ENCODE peak calls at places on chromosome 12, in seven cellular contexts. I is AG08395; C is non-pigmented ciliary epithelial cell; M is mucosa of descending colon; H is thoracic aorta; K is lower lobe of right lung; V is activated CD8-positive, alpha-beta T cell treated with anti-CD3 and anti-CD28 coated beads, Interleukin-2, amount 10 ng/mL, durations not matched to agents 7 days and 5 days. W is an unnamed sample.

GRCh38 chr12:67943295-67943892 is 45.9 kb upstream of the IFNG-AS1 start:
- DNase-seq in I (peak; percentile 78), C (peak; percentile 35), M (no peak), H (peak; percentile 48), K (no peak), V (peak; percentile 80), W (peak; percentile 42)

GRCh38 chr12:118311666-118312065 is 61.0 kb downstream of the TAOK3 start:
- DNase-seq in I (no peak), C (no peak), M (no peak), H (no peak), K (no peak), V (no peak), W (no peak)

GRCh38 chr12:74906224-74906623 is 303.4 kb downstream of the KCNC2 start:
- DNase-seq in I (no peak), C (no peak), M (no peak), H (no peak), K (no peak), V (no peak), W (no peak)

GRCh38 chr12:122406701-122407154 is 15.7 kb downstream of the CLIP1 start:
- DNase-seq in I (peak; percentile 45), C (no peak), M (no peak), H (no peak), K (no peak), V (no peak), W (no peak)

GRCh38 chr12:93702707-93703305 is 25.6 kb downstream of the CRADD start:
- DNase-seq in I (no peak), C (no peak), M (no peak), H (no peak), K (no peak), V (no peak), W (no peak)

GRCh38 chr12:53300187-53300586 is 692 bp downstream of the MYG1 start:
- DNase-seq in I (peak; percentile 37), C (peak; percentile 31), M (no peak), H (no peak), K (no peak), V (no peak), W (no peak)

GRCh38 chr12:52063986-52064649 is 5.7 kb upstream of the ATG101 start:
- DNase-seq in I (peak; percentile 88), C (peak; percentile 53), M (no peak), H (no peak), K (no peak), V (no peak), W (no peak)

GRCh38 chr12:128076188-128076587 is 190.8 kb upstream of the TMEM132C start:
- DNase-seq in I (peak; percentile 90), C (peak; percentile 91), M (no peak), H (no peak), K (no peak), V (no peak), W (no peak)

GRCh38 chr12:74897425-74898211 is 312.0 kb downstream of the KCNC2 start:
- DNase-seq in I (no peak), C (no peak), M (no peak), H (no peak), K (no peak), V (no peak), W (no peak)

GRCh38 chr12:57386187-57386720 is 44.6 kb downstream of the R3HDM2 start:
- DNase-seq in I (no peak), C (no peak), M (no peak), H (no peak), K (no peak), V (no peak), W (no peak)

GRCh38 chr12:59375633-59376032 is 220.2 kb upstream of the SLC16A7 start:
- DNase-seq in I (no peak), C (no peak), M (no peak), H (no peak), K (no peak), V (no peak), W (no peak)

GRCh38 chr12:73547421-73547820 is 990.2 kb upstream of the ATXN7L3B start:
- DNase-seq in I (no peak), C (no peak), M (no peak), H (no peak), K (no peak), V (no peak), W (no peak)

GRCh38 chr12:12240671-12241345 is 26.0 kb downstream of the LRP6 start:
- DNase-seq in I (peak; percentile 27), C (peak; percentile 26), M (no peak), H (no peak), K (no peak), V (no peak), W (no peak)

GRCh38 chr12:130316269-130316668 is 21.4 kb upstream of the PIWIL1 start:
- DNase-seq in I (no peak), C (no peak), M (no peak), H (no peak), K (no peak), V (no peak), W (no peak)

GRCh38 chr12:75889214-75889613 is 142.4 kb downstream of the PHLDA1 start:
- DNase-seq in I (no peak), C (no peak), M (no peak), H (no peak), K (no peak), V (no peak), W (no peak)

GRCh38 chr12:2190085-2190484 is 137.3 kb downstream of the CACNA1C start:
- DNase-seq in I (no peak), C (no peak), M (no peak), H (no peak), K (no peak), V (no peak), W (no peak)

GRCh38 chr12:51823875-51824565 is 24.5 kb downstream of the FIGNL2 start:
- DNase-seq in I (peak; percentile 64), C (peak; percentile 38), M (no peak), H (no peak), K (no peak), V (peak; percentile 41), W (peak; percentile 12)

GRCh38 chr12:81722004-81722403 is 37.1 kb downstream of the PPFIA2 start:
- DNase-seq in I (no peak), C (peak; percentile 5), M (no peak), H (no peak), K (no peak), V (no peak), W (no peak)

GRCh38 chr12:109560867-109561710 is 12.2 kb downstream of the MMAB start:
- DNase-seq in I (no peak), C (no peak), M (no peak), H (no peak), K (no peak), V (no peak), W (no peak)

GRCh38 chr12:68761901-68762630 is 16.1 kb downstream of the SLC35E3 start:
- DNase-seq in I (no peak), C (no peak), M (no peak), H (no peak), K (no peak), V (no peak), W (no peak)

GRCh38 chr12:32765906-32766305 is 10.2 kb upstream of the YARS2 start:
- DNase-seq in I (no peak), C (no peak), M (no peak), H (no peak), K (no peak), V (no peak), W (peak; percentile 76)

GRCh38 chr12:24561411-24561871 is 387.5 kb downstream of the BCAT1 start:
- DNase-seq in I (peak; percentile 15), C (no peak), M (no peak), H (no peak), K (no peak), V (no peak), W (no peak)

GRCh38 chr12:6326316-6326959 is 15.4 kb downstream of the TNFRSF1A start:
- DNase-seq in I (peak; percentile 69), C (no peak), M (no peak), H (no peak), K (no peak), V (peak; percentile 41), W (no peak)

GRCh38 chr12:16893426-16893825 is 287.5 kb upstream of the LMO3 start:
- DNase-seq in I (no peak), C (no peak), M (no peak), H (no peak), K (no peak), V (no peak), W (no peak)

GRCh38 chr12:32501835-32502333 is 102.5 kb downstream of the FGD4 start:
- DNase-seq in I (peak; percentile 64), C (peak; percentile 70), M (no peak), H (no peak), K (no peak), V (no peak), W (peak; percentile 87)

GRCh38 chr12:125053821-125054220 is 11.4 kb upstream of the AACS start:
- DNase-seq in I (no peak), C (no peak), M (no peak), H (no peak), K (no peak), V (no peak), W (no peak)

GRCh38 chr12:106120578-106121105 is 18.1 kb downstream of the NUAK1 start:
- DNase-seq in I (no peak), C (no peak), M (no peak), H (no peak), K (no peak), V (no peak), W (no peak)

GRCh38 chr12:1488908-1489381 is 105.4 kb downstream of the FBXL14 start:
- DNase-seq in I (peak; percentile 55), C (no peak), M (no peak), H (no peak), K (no peak), V (peak; percentile 36), W (no peak)

GRCh38 chr12:68222336-68222735 is 3.3 kb downstream of the IL26 start:
- DNase-seq in I (no peak), C (no peak), M (no peak), H (no peak), K (no peak), V (no peak), W (peak; percentile 15)

GRCh38 chr12:1606021-1606622 is 11.7 kb upstream of the FBXL14 start:
- DNase-seq in I (peak; percentile 73), C (no peak), M (peak; percentile 91), H (peak; percentile 69), K (peak; percentile 96), V (no peak), W (no peak)

GRCh38 chr12:107491856-107492255 is 193.7 kb upstream of the PWP1 start:
- DNase-seq in I (no peak), C (no peak), M (no peak), H (no peak), K (no peak), V (no peak), W (no peak)

GRCh38 chr12:12017135-12017581 is 53.6 kb upstream of the BCL2L14 start:
- DNase-seq in I (no peak), C (no peak), M (no peak), H (no peak), K (no peak), V (no peak), W (peak; percentile 7)

GRCh38 chr12:68455676-68456345 is 123.6 kb upstream of the MDM1 start:
- DNase-seq in I (no peak), C (no peak), M (no peak), H (no peak), K (no peak), V (peak; percentile 56), W (no peak)

GRCh38 chr12:124008629-124009028 is 35.6 kb downstream of the ZNF664 start:
- DNase-seq in I (no peak), C (no peak), M (no peak), H (no peak), K (no peak), V (no peak), W (no peak)

GRCh38 chr12:92582888-92583287 is 119.9 kb upstream of the PLEKHG7 start:
- DNase-seq in I (no peak), C (no peak), M (no peak), H (no peak), K (no peak), V (no peak), W (no peak)

GRCh38 chr12:113896841-113897240 is 69.3 kb downstream of the RBM19 start:
- DNase-seq in I (no peak), C (no peak), M (no peak), H (no peak), K (no peak), V (no peak), W (no peak)

GRCh38 chr12:27549231-27549800 is 25.3 kb downstream of the PPFIBP1 start:
- DNase-seq in I (peak; percentile 69), C (peak; percentile 73), M (no peak), H (no peak), K (no peak), V (no peak), W (no peak)

GRCh38 chr12:107864235-107864634 is 89.7 kb downstream of the ASCL4 start:
- DNase-seq in I (no peak), C (no peak), M (no peak), H (no peak), K (no peak), V (no peak), W (no peak)

W was measured in DMS 273 treated with DMSO at 0.1 percent for 48 hours.